ENCODE peak calls at places on chromosomes 12 and 14, in seven cellular contexts. S is LoVo; W is cardiac muscle cell; U is stimulated activated CD8-positive, alpha-beta memory T cell treated with anti-CD3 and anti-CD28 coated beads, Interleukin-2, amount 100 ng/mL, for 1 hour; E is nephron progenitor cell; J is cerebellar cortex; P is foreskin melanocyte. Q is an unnamed sample.

GRCh38 chr14:82385043-82385442 is 851.4 kb upstream of the SEL1L start:
- DNase-seq in J (no peak), E (no peak), U (no peak), P (no peak), W (no peak), S (peak), Q (no peak)

GRCh38 chr14:59126714-59127436 is 61.6 kb upstream of the DAAM1 start:
- DNase-seq in J (peak), U (no peak), E (peak), P (no peak), S (peak), W (peak), Q (peak)

GRCh38 chr12:46244273-46244672 is 24.6 kb downstream of the SLC38A1 start:
- DNase-seq in S (no peak), P (no peak), U (no peak), J (peak), W (no peak), E (no peak), Q (no peak)

GRCh38 chr14:55412686-55413085 is 1.1 kb upstream of the ATG14 start:
- DNase-seq in E (no peak), U (no peak), J (no peak), S (peak), P (no peak), W (no peak), Q (no peak)

GRCh38 chr12:65364021-65364420 is 85.5 kb downstream of the MSRB3 start:
- DNase-seq in U (no peak), S (no peak), J (no peak), P (no peak), E (no peak), W (peak), Q (peak)

GRCh38 chr12:101328917-101329316 is 49.0 kb downstream of the UTP20 start:
- DNase-seq in S (no peak), P (no peak), U (no peak), E (no peak), W (no peak), J (no peak), Q (no peak)

GRCh38 chr12:44930972-44931600 is 55.0 kb upstream of the NELL2 start:
- DNase-seq in E (peak), W (peak), U (no peak), J (peak), S (peak), P (peak), Q (peak)

GRCh38 chr12:96198970-96199369 is 4.8 kb downstream of the ELK3 start:
- DNase-seq in W (peak), S (no peak), J (no peak), E (no peak), P (peak), U (no peak), Q (peak)

GRCh38 chr14:32588448-32589320 is 259.6 kb downstream of the AKAP6 start:
- DNase-seq in S (no peak), W (peak), E (peak), P (peak), U (no peak), J (no peak), Q (peak)

GRCh38 chr12:97046901-97047300 is 139.8 kb downstream of the NEDD1 start:
- DNase-seq in J (peak), S (no peak), U (no peak), E (no peak), P (no peak), W (no peak), Q (no peak)

GRCh38 chr14:101196051-101196450 is 292.5 kb upstream of the RTL1 start:
- DNase-seq in S (no peak), P (no peak), W (no peak), J (no peak), U (no peak), E (no peak), Q (no peak)

GRCh38 chr14:36066636-36067035 is 109.9 kb downstream of the PTCSC3 start:
- DNase-seq in W (no peak), S (no peak), U (no peak), P (no peak), J (no peak), E (no peak), Q (no peak)

GRCh38 chr14:93099187-93099586 is 16.5 kb downstream of the ITPK1 start:
- DNase-seq in P (no peak), S (no peak), U (no peak), J (no peak), W (no peak), E (no peak), Q (no peak)

GRCh38 chr12:78156751-78157150 is 326.1 kb downstream of the NAV3 start:
- DNase-seq in W (no peak), J (no peak), P (no peak), E (no peak), U (no peak), S (no peak), Q (peak)

GRCh38 chr14:58002618-58003017 is 136.7 kb upstream of the SLC35F4 start:
- DNase-seq in S (no peak), W (no peak), P (no peak), U (no peak), E (no peak), J (no peak), Q (no peak)

GRCh38 chr12:105319691-105320209 is 10.7 kb upstream of the C12orf75 start:
- DNase-seq in U (no peak), S (no peak), P (no peak), E (no peak), W (no peak), J (peak), Q (no peak)

GRCh38 chr14:76346391-76347160 is 29.4 kb upstream of the ESRRB start:
- DNase-seq in W (peak), J (no peak), P (peak), U (no peak), E (no peak), S (no peak), Q (no peak)

GRCh38 chr14:52023518-52023917 is 34.2 kb downstream of the RTRAF start:
- DNase-seq in P (no peak), E (no peak), W (peak), J (peak), U (no peak), S (no peak), Q (peak)

GRCh38 chr14:44392984-44393383 is 114.1 kb downstream of the FSCB start:
- DNase-seq in P (no peak), J (no peak), U (no peak), W (no peak), S (no peak), E (no peak), Q (no peak)

GRCh38 chr12:48128800-48129199 is 9.6 kb downstream of the PFKM start:
- DNase-seq in E (no peak), W (no peak), S (no peak), U (no peak), J (no peak), P (no peak), Q (peak)

GRCh38 chr12:43306066-43306465 is 245.9 kb downstream of the ADAMTS20 start:
- DNase-seq in P (no peak), U (no peak), S (peak), W (peak), J (no peak), E (no peak), Q (peak)

GRCh38 chr12:6917491-6918231 is 3.3 kb downstream of the ENO2 start:
- DNase-seq in S (no peak), P (no peak), W (peak), E (no peak), J (no peak), U (no peak), Q (peak)

GRCh38 chr12:2925322-2925995 is 33.7 kb upstream of the TEAD4 start:
- DNase-seq in U (no peak), S (no peak), W (no peak), E (no peak), J (no peak), P (peak), Q (peak)

GRCh38 chr14:105472496-105472991 is 2.1 kb upstream of the CRIP2 start:
- DNase-seq in P (no peak), U (no peak), E (no peak), J (no peak), W (no peak), S (no peak), Q (no peak)

GRCh38 chr12:68007023-68007422 is 17.8 kb downstream of the IFNG-AS1 start:
- DNase-seq in S (no peak), W (no peak), P (peak), U (no peak), E (no peak), J (no peak), Q (no peak)

GRCh38 chr12:119980247-119980646 is 8.8 kb upstream of the BICDL1 start:
- DNase-seq in W (no peak), U (no peak), E (no peak), J (no peak), S (no peak), P (no peak), Q (no peak)

GRCh38 chr14:72476657-72477499 is 417.0 kb downstream of the DPF3 start:
- DNase-seq in S (peak), J (peak), E (no peak), P (peak), W (no peak), U (peak), Q (peak)

GRCh38 chr12:131797588-131797934 is 30.6 kb upstream of the MMP17 start:
- DNase-seq in J (no peak), S (no peak), U (no peak), E (no peak), P (no peak), W (no peak), Q (no peak)

GRCh38 chr12:82708507-82708906 is 21.8 kb downstream of the TMTC2 start:
- DNase-seq in S (no peak), U (no peak), J (no peak), P (peak), W (peak), E (no peak), Q (no peak)

GRCh38 chr12:111444314-111444705 is 38.6 kb downstream of the SH2B3 start:
- DNase-seq in P (no peak), J (no peak), S (no peak), W (no peak), E (no peak), U (no peak), Q (no peak)

GRCh38 chr14:96264850-96265249 is 8.8 kb downstream of the BDKRB1 start:
- DNase-seq in J (peak), E (no peak), P (no peak), U (no peak), W (peak), S (peak), Q (peak)

GRCh38 chr12:124352839-124353238 is 57.9 kb downstream of the RFLNA start:
- DNase-seq in J (no peak), W (peak), U (no peak), E (no peak), P (peak), S (peak), Q (no peak)

GRCh38 chr12:120500577-120500976 is 4.7 kb downstream of the DYNLL1 start:
- DNase-seq in J (no peak), S (no peak), E (no peak), P (no peak), U (no peak), W (peak), Q (peak)

GRCh38 chr12:89427508-89428156 is 75.3 kb upstream of the DUSP6 start:
- DNase-seq in S (no peak), P (peak), J (no peak), E (no peak), W (no peak), U (no peak), Q (no peak)

GRCh38 chr12:26768611-26769603 is 64.1 kb downstream of the ITPR2 start:
- DNase-seq in E (no peak), P (no peak), U (no peak), S (peak), J (no peak), W (no peak), Q (no peak)

GRCh38 chr12:24955853-24956252 is 7.0 kb upstream of the BCAT1 start:
- DNase-seq in W (no peak), P (no peak), S (no peak), J (no peak), E (no peak), U (no peak), Q (no peak)

GRCh38 chr12:104751024-104751570 is 207.0 kb downstream of the SLC41A2 start:
- DNase-seq in W (no peak), S (no peak), U (no peak), J (no peak), P (no peak), E (no peak), Q (no peak)

GRCh38 chr14:100640481-100641273 is 53.5 kb upstream of the BEGAIN start:
- DNase-seq in P (no peak), S (no peak), U (peak), E (no peak), J (no peak), W (peak), Q (peak)